ENCODE peak calls at places on chromosomes 1 and 21, in five cellular contexts. C is fibroblast of villous mesenchyme; E is AG09309; M is CD8-positive, alpha-beta T cell; Q is uterus. L is an unnamed sample.

GRCh38 chr1:244214009-244214967 is 163.2 kb downstream of the ZBTB18 start:
- DNase-seq in C (peak), Q (peak), E (peak), M (no peak), L (peak)

GRCh38 chr1:243564814-243565213 is 285.2 kb downstream of the AKT3 start:
- DNase-seq in Q (no peak), M (no peak), C (no peak), E (no peak), L (no peak)

GRCh38 chr1:35564037-35564883 is 6.7 kb downstream of the NCDN start:
- DNase-seq in C (peak), Q (peak), E (no peak), M (peak), L (peak)

GRCh38 chr1:37705399-37705798 is 13.1 kb downstream of the CDCA8 start:
- DNase-seq in M (no peak), E (no peak), C (no peak), Q (no peak), L (no peak)

GRCh38 chr1:153490272-153491051 is 30.0 kb upstream of the S100A7 start:
- DNase-seq in C (peak), Q (peak), E (peak), M (no peak), L (peak)

GRCh38 chr1:94413311-94413710 is 4.9 kb upstream of the ABCD3 start:
- DNase-seq in Q (no peak), E (no peak), C (no peak), M (no peak), L (no peak)

GRCh38 chr1:186218661-186219352 is 156.2 kb downstream of the TPR start:
- DNase-seq in Q (no peak), M (no peak), E (no peak), C (no peak), L (no peak)

GRCh38 chr1:18884419-18884717 is 18.0 kb downstream of the ALDH4A1 start:
- DNase-seq in E (no peak), Q (no peak), C (no peak), M (no peak), L (no peak)

GRCh38 chr1:223639333-223639749 is 26.2 kb downstream of the CAPN8 start:
- DNase-seq in E (no peak), M (no peak), Q (no peak), C (no peak), L (no peak)

GRCh38 chr1:22347854-22348760 is 103.5 kb upstream of the ZBTB40 start:
- DNase-seq in E (no peak), Q (no peak), C (no peak), M (no peak), L (no peak)

GRCh38 chr1:168138134-168138533 is 1.4 kb upstream of the GPR161 start:
- DNase-seq in Q (no peak), M (no peak), C (no peak), E (no peak), L (no peak)

GRCh38 chr1:226407497-226408284 is at the start of gene PARP1:
- DNase-seq in Q (peak), C (peak), E (peak), M (peak), L (peak)

GRCh38 chr21:26041441-26042180 is 129.0 kb downstream of the APP start:
- DNase-seq in M (no peak), Q (no peak), C (no peak), E (peak), L (peak)

GRCh38 chr1:176976236-176976635 is 188.3 kb downstream of the ASTN1 start:
- DNase-seq in E (no peak), C (no peak), M (no peak), Q (no peak), L (no peak)

GRCh38 chr1:3690282-3691065 is 38.2 kb downstream of the TP73 start:
- DNase-seq in C (no peak), E (no peak), Q (no peak), M (no peak), L (no peak)

GRCh38 chr1:20233394-20233793 is 47.1 kb upstream of the PLA2G2C start:
- DNase-seq in M (no peak), E (no peak), C (peak), Q (no peak), L (peak)

DNA sequence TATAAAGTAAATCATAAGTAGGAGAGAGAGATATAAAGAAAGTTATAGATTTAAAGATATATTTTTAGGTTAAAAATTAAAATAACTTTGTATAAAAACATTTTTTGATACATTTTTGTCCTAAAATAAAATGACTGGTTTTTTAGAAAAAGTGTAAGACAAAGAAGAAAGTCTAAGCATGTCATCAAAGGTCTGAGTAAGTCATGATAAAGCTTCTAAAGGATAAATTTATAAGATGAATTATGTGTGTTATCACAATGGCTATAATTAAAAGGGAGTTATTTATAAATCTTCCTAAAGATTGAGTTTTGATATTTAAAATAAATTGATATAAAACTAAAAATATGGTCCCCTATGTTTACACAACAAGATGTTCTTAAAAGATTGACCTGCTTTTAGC is 370.9 kb downstream of the PTPRU start:
- DNase-seq in M (no peak), Q (no peak), E (no peak), C (no peak), L (no peak)
- TF ChIP-seq CTCF in M (no peak), Q (no peak), E (no peak), C (no peak), L (no peak)

DNA sequence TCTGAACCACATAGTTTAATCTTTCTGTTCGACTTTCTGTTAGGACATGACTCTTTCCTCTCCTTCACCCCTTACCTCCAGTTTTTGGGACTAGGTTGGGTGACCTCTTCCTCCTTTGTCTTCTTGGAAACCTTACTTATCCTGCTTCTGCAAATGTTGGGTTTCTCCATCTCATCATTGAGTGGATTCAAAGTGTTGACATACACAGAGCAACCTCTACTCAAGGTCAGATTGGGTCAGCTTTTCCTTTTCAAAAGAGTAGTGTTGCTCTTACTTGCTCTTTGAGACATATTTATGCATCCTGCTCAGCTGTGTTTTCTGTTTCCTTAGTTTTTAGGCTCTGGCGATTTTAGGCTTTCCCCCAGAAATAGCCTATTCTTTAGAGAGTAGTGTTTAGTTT is 3.7 kb downstream of the CAMTA1 start:
- DNase-seq in Q (no peak), C (no peak), E (no peak), M (no peak), L (no peak)
- H3K4me3 ChIP-seq in Q (no peak), C (no peak), E (no peak), M (no peak), L (no peak)

DNA sequence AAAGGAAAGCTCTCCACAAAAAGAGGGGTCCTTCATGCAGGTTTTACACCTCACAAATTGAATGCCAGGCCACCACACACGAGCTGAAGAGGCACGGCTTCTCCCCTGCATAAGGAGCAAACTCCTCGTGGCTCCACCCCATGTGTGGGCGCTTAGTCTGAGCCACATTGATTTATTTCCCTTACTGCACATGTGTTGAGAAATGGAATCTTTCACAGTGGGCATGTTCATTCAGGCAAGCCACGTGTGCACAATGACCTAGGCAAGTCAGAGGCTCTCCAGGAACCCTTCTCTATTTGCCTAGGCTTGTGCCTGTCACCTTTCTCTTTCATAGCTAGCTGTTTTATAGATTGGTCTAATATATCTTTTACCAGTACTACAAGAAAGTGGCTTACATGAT is 120.5 kb downstream of the LTN1 start:
- DNase-seq in E (no peak), Q (peak), C (no peak), M (no peak), L (no peak)
- TF ChIP-seq CTCF in E (no peak), Q (no peak), C (no peak), M (no peak), L (no peak)

GRCh38 chr1:202084791-202085681 is 37.7 kb upstream of the GPR37L1 start:
- DNase-seq in C (no peak), E (no peak), M (no peak), Q (no peak), L (no peak)
- H3K4me3 ChIP-seq in C (no peak), E (no peak), M (no peak), Q (no peak), L (no peak)

GRCh38 chr1:88061830-88062177 is 622.3 kb upstream of the PKN2 start:
- DNase-seq in Q (no peak), E (no peak), C (no peak), M (no peak), L (no peak)
- TF ChIP-seq CTCF in Q (no peak), E (no peak), C (no peak), M (no peak), L (no peak)

GRCh38 chr1:2526824-2527552 is 592 bp upstream of the PANK4 start:
- DNase-seq in M (no peak), C (peak), Q (no peak), E (no peak), L (peak)
- H3K4me3 ChIP-seq in M (peak), C (peak), Q (peak), E (peak), L (peak)

DNA sequence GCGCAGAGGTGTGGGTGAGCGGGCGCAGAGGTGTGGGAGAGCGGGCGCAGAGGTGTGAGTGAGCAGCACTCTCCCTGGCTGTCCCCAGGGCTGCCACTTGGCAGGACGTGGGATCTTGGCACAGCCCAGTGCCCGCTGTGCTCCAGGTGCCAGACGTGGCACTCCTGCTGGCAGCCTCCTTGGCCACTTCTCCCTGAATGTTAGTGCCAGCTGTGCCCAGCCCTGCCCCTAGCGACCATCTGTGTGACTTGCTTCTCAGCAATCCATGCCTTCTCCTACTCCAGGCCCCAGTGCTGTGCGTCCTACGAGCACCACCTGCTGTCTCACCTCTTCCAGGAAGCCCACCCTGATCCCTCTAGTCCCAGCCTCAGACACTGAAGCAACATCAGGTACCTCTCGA is 30.5 kb downstream of the KRTAP10-1 start:
- DNase-seq in Q (no peak), E (no peak), M (no peak), C (no peak), L (no peak)
- TF ChIP-seq CTCF in Q (no peak), E (peak), M (no peak), C (no peak), L (no peak)

GRCh38 chr1:24142546-24143431 is at the start of gene IL22RA1:
- DNase-seq in E (no peak), C (no peak), Q (no peak), M (no peak), L (peak)
- H3K4me3 ChIP-seq in E (peak), C (peak), Q (peak), M (no peak), L (peak)

GRCh38 chr1:16233431-16233830 is 3.6 kb downstream of the CPLANE2 start:
- DNase-seq in C (no peak), M (no peak), Q (no peak), E (no peak), L (no peak)

GRCh38 chr1:16235347-16235746 is 1.6 kb downstream of the CPLANE2 start:
- DNase-seq in Q (no peak), E (no peak), M (no peak), C (no peak), L (no peak)

GRCh38 chr1:16236091-16236494 is 890 bp downstream of the CPLANE2 start:
- DNase-seq in E (no peak), Q (no peak), C (peak), M (peak), L (peak)

GRCh38 chr1:16237343-16237830 is 404 bp upstream of the CPLANE2 start:
- DNase-seq in C (no peak), M (no peak), Q (no peak), E (no peak), L (no peak)

GRCh38 chr1:16236495-16237342 is at the start of gene CPLANE2:
- DNase-seq in E (peak), M (peak), Q (peak), C (peak), L (peak)
- TF ChIP-seq CTCF in E (no peak), M (no peak), Q (no peak), C (no peak), L (no peak)

GRCh38 chr1:201288765-201289164 is 5.5 kb downstream of the PKP1 start:
- DNase-seq in C (no peak), M (no peak), Q (no peak), E (no peak), L (no peak)

GRCh38 chr1:201290551-201290950 is 7.2 kb downstream of the PKP1 start:
- DNase-seq in E (no peak), Q (no peak), M (no peak), C (no peak), L (no peak)

GRCh38 chr1:201295346-201295745 is 12.0 kb downstream of the PKP1 start:
- DNase-seq in Q (no peak), M (no peak), E (no peak), C (no peak), L (no peak)

GRCh38 chr1:201294876-201295275 is 11.6 kb downstream of the PKP1 start:
- DNase-seq in M (no peak), E (no peak), Q (no peak), C (no peak), L (no peak)

DNA sequence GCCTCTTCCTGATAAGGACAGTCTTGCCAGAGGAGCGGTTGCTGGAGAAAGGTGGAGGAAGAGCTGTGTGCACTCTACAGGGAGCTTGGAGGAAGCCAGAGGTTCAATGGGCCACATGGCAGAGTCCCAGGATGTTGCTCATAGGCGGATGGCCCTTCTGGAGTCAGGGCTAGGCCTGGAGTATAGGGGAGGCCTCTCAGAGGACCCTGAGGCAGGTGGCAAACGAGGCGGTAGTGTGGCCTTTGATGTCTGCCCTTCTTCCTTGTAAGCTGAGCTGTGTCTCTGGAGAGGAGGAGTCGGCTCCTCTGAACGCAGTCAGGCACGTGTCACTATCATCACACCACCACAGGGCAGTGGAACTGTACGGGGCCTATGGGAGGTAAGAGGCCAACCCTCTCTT is 8.6 kb downstream of the PKP1 start:
- DNase-seq in Q (no peak), C (no peak), E (no peak), M (no peak), L (no peak)
- H3K4me3 ChIP-seq in Q (no peak), C (no peak), E (no peak), M (no peak), L (no peak)